ENCODE peak calls at places on chromosomes 13 and 19, in six cellular contexts. One of them, this sample, is unnamed.

GRCh38 chr19:812049-812816 is 9.5 kb downstream of the PLPPR3 start:
- DNase-seq in A549: no peak
- DNase-seq in Peyer's patch: no peak
- DNase-seq in fibroblast of pulmonary artery: no peak
- DNase-seq in neural crest cell: no peak
- DNase-seq in astrocyte of the spinal cord: no peak
- DNase-seq in this sample: no peak

GRCh38 chr19:41641879-41642485 is 15.1 kb upstream of the CEACAM4 start:
- DNase-seq in Peyer's patch: peak
- DNase-seq in astrocyte of the spinal cord: peak
- DNase-seq in A549: peak
- DNase-seq in neural crest cell: peak
- DNase-seq in fibroblast of pulmonary artery: peak
- DNase-seq in this sample: peak

GRCh38 chr13:43830481-43830873 is 43.7 kb upstream of the ENOX1 start:
- DNase-seq in A549: peak
- DNase-seq in Peyer's patch: no peak
- DNase-seq in neural crest cell: no peak
- DNase-seq in fibroblast of pulmonary artery: peak
- DNase-seq in astrocyte of the spinal cord: peak
- DNase-seq in this sample: peak

GRCh38 chr19:3019211-3019854 is 9.7 kb downstream of the TLE2 start:
- DNase-seq in neural crest cell: no peak
- DNase-seq in A549: no peak
- DNase-seq in Peyer's patch: no peak
- DNase-seq in astrocyte of the spinal cord: no peak
- DNase-seq in fibroblast of pulmonary artery: no peak
- DNase-seq in this sample: no peak

GRCh38 chr19:4267101-4267900 is 11.8 kb upstream of the SHD start:
- DNase-seq in A549: peak
- DNase-seq in Peyer's patch: peak
- DNase-seq in neural crest cell: peak
- DNase-seq in astrocyte of the spinal cord: peak
- DNase-seq in fibroblast of pulmonary artery: peak
- DNase-seq in this sample: peak

GRCh38 chr19:39247701-39248664 is 673 bp downstream of the IFNL4 start:
- DNase-seq in neural crest cell: no peak
- DNase-seq in fibroblast of pulmonary artery: peak
- DNase-seq in A549: no peak
- DNase-seq in astrocyte of the spinal cord: no peak
- DNase-seq in Peyer's patch: no peak
- DNase-seq in this sample: no peak

GRCh38 chr13:42232671-42233070 is 39.3 kb upstream of the AKAP11 start:
- DNase-seq in Peyer's patch: no peak
- DNase-seq in A549: no peak
- DNase-seq in astrocyte of the spinal cord: no peak
- DNase-seq in neural crest cell: no peak
- DNase-seq in fibroblast of pulmonary artery: no peak
- DNase-seq in this sample: no peak

GRCh38 chr19:55563261-55563690 is 17.4 kb downstream of the ZNF579 start:
- DNase-seq in astrocyte of the spinal cord: no peak
- DNase-seq in fibroblast of pulmonary artery: peak
- DNase-seq in neural crest cell: no peak
- DNase-seq in Peyer's patch: no peak
- DNase-seq in A549: no peak
- DNase-seq in this sample: no peak

GRCh38 chr19:21084343-21084742 is 2.3 kb downstream of the ZNF714 start:
- DNase-seq in Peyer's patch: no peak
- DNase-seq in neural crest cell: no peak
- DNase-seq in astrocyte of the spinal cord: peak
- DNase-seq in A549: no peak
- DNase-seq in fibroblast of pulmonary artery: peak
- DNase-seq in this sample: peak

GRCh38 chr19:32580901-32581703 is at the start of gene PDCD5:
- DNase-seq in fibroblast of pulmonary artery: peak
- DNase-seq in neural crest cell: peak
- DNase-seq in Peyer's patch: peak
- DNase-seq in A549: peak
- DNase-seq in astrocyte of the spinal cord: peak
- DNase-seq in this sample: peak

GRCh38 chr19:41543582-41543981 is 32.4 kb upstream of the CEACAM21 start:
- DNase-seq in astrocyte of the spinal cord: no peak
- DNase-seq in A549: no peak
- DNase-seq in neural crest cell: no peak
- DNase-seq in Peyer's patch: no peak
- DNase-seq in fibroblast of pulmonary artery: no peak
- DNase-seq in this sample: no peak

GRCh38 chr19:53037101-53038097 is 7.1 kb upstream of the ERVV-2 start:
- DNase-seq in A549: no peak
- DNase-seq in astrocyte of the spinal cord: peak
- DNase-seq in neural crest cell: peak
- DNase-seq in fibroblast of pulmonary artery: peak
- DNase-seq in Peyer's patch: no peak
- DNase-seq in this sample: peak

GRCh38 chr13:40336228-40337221 is 329.9 kb downstream of the FOXO1 start:
- DNase-seq in neural crest cell: no peak
- DNase-seq in Peyer's patch: no peak
- DNase-seq in astrocyte of the spinal cord: no peak
- DNase-seq in A549: peak
- DNase-seq in fibroblast of pulmonary artery: no peak
- DNase-seq in this sample: no peak

GRCh38 chr19:39372047-39372802 is 18.7 kb downstream of the PAF1 start:
- DNase-seq in Peyer's patch: no peak
- DNase-seq in astrocyte of the spinal cord: peak
- DNase-seq in fibroblast of pulmonary artery: peak
- DNase-seq in A549: no peak
- DNase-seq in neural crest cell: no peak
- DNase-seq in this sample: no peak

GRCh38 chr13:104034891-104035290 is 968.7 kb upstream of the SLC10A2 start:
- DNase-seq in fibroblast of pulmonary artery: no peak
- DNase-seq in A549: no peak
- DNase-seq in Peyer's patch: no peak
- DNase-seq in neural crest cell: no peak
- DNase-seq in astrocyte of the spinal cord: no peak
- DNase-seq in this sample: peak

GRCh38 chr19:9128171-9128570 is 1.4 kb upstream of the OR7G3 start:
- DNase-seq in neural crest cell: no peak
- DNase-seq in Peyer's patch: no peak
- DNase-seq in fibroblast of pulmonary artery: peak
- DNase-seq in astrocyte of the spinal cord: peak
- DNase-seq in A549: peak
- DNase-seq in this sample: peak

GRCh38 chr19:48509467-48510194 is 2.0 kb downstream of the LMTK3 start:
- DNase-seq in fibroblast of pulmonary artery: peak
- DNase-seq in A549: peak
- DNase-seq in astrocyte of the spinal cord: no peak
- DNase-seq in neural crest cell: no peak
- DNase-seq in Peyer's patch: no peak
- DNase-seq in this sample: no peak

GRCh38 chr19:6730153-6730804 is 7.1 kb downstream of the GPR108 start:
- DNase-seq in fibroblast of pulmonary artery: no peak
- DNase-seq in neural crest cell: no peak
- DNase-seq in Peyer's patch: peak
- DNase-seq in astrocyte of the spinal cord: no peak
- DNase-seq in A549: peak
- DNase-seq in this sample: peak

GRCh38 chr19:1189419-1189818 is 15.4 kb upstream of the SBNO2 start:
- DNase-seq in astrocyte of the spinal cord: no peak
- DNase-seq in A549: peak
- DNase-seq in Peyer's patch: no peak
- DNase-seq in neural crest cell: no peak
- DNase-seq in fibroblast of pulmonary artery: no peak
- DNase-seq in this sample: peak

GRCh38 chr19:8615813-8616596 is 5.5 kb upstream of the ADAMTS10 start:
- DNase-seq in fibroblast of pulmonary artery: peak
- DNase-seq in A549: peak
- DNase-seq in neural crest cell: peak
- DNase-seq in Peyer's patch: no peak
- DNase-seq in astrocyte of the spinal cord: peak
- DNase-seq in this sample: no peak

GRCh38 chr13:52162279-52163101 is 3.1 kb upstream of the NEK3 start:
- DNase-seq in neural crest cell: no peak
- DNase-seq in Peyer's patch: no peak
- DNase-seq in fibroblast of pulmonary artery: peak
- DNase-seq in astrocyte of the spinal cord: peak
- DNase-seq in A549: no peak
- DNase-seq in this sample: no peak

GRCh38 chr19:15014579-15014978 is 34.7 kb upstream of the CASP14 start:
- DNase-seq in fibroblast of pulmonary artery: no peak
- DNase-seq in Peyer's patch: no peak
- DNase-seq in neural crest cell: no peak
- DNase-seq in astrocyte of the spinal cord: no peak
- DNase-seq in A549: no peak
- DNase-seq in this sample: no peak

GRCh38 chr13:110197041-110197440 is 109.9 kb downstream of the COL4A1 start:
- DNase-seq in neural crest cell: no peak
- DNase-seq in A549: no peak
- DNase-seq in fibroblast of pulmonary artery: peak
- DNase-seq in astrocyte of the spinal cord: no peak
- DNase-seq in Peyer's patch: no peak
- DNase-seq in this sample: peak

GRCh38 chr13:110193491-110193890 is 113.5 kb downstream of the COL4A1 start:
- DNase-seq in neural crest cell: no peak
- DNase-seq in Peyer's patch: no peak
- DNase-seq in A549: no peak
- DNase-seq in astrocyte of the spinal cord: no peak
- DNase-seq in fibroblast of pulmonary artery: no peak
- DNase-seq in this sample: no peak

GRCh38 chr13:110194456-110194855 is 112.5 kb downstream of the COL4A1 start:
- DNase-seq in A549: no peak
- DNase-seq in astrocyte of the spinal cord: no peak
- DNase-seq in Peyer's patch: no peak
- DNase-seq in neural crest cell: no peak
- DNase-seq in fibroblast of pulmonary artery: peak
- DNase-seq in this sample: no peak

GRCh38 chr13:110197471-110197870 is 109.5 kb downstream of the COL4A1 start:
- DNase-seq in neural crest cell: no peak
- DNase-seq in astrocyte of the spinal cord: no peak
- DNase-seq in fibroblast of pulmonary artery: no peak
- DNase-seq in Peyer's patch: no peak
- DNase-seq in A549: no peak
- DNase-seq in this sample: no peak

GRCh38 chr13:110195547-110196485 is 111.1 kb downstream of the COL4A1 start:
- DNase-seq in fibroblast of pulmonary artery: no peak
- DNase-seq in A549: no peak
- DNase-seq in neural crest cell: no peak
- DNase-seq in Peyer's patch: no peak
- DNase-seq in astrocyte of the spinal cord: no peak
- DNase-seq in this sample: no peak
- TF ChIP-seq CTCF in fibroblast of pulmonary artery: no peak
- TF ChIP-seq CTCF in A549: no peak
- TF ChIP-seq CTCF in neural crest cell: no peak
- TF ChIP-seq CTCF in Peyer's patch: no peak
- TF ChIP-seq CTCF in astrocyte of the spinal cord: no peak
- TF ChIP-seq CTCF in this sample: no peak

DNA sequence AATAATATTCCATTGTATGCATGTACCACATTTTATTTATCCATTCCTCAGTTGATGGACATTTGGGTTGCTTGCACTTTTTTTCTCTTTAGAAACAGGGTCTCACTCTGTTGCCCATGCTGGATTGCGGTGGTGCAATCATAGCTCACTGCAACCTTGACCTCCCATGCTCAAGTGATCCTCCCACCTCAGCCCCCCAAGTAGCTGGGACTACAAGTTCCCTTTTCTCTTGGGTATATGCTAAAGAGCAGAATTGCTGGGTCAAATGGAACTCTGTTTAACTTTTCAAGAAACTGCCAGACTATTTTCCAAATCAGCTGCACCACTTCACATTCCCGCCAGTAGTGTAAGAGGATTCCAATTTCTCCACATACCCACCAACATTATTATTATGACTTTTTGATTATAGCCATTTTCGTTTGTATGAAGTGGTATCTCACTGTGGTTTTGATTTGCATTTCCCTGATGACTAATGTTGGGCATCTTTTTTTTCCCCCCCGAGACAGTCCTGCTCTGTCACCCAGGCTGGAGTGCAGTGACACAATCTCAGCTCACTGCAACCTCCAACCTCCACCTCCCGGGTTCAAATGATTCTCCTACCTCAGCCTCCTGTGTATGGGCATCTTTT is 7.6 kb upstream of the IPO5 start:
- DNase-seq in neural crest cell: no peak
- DNase-seq in astrocyte of the spinal cord: peak
- DNase-seq in Peyer's patch: no peak
- DNase-seq in A549: no peak
- DNase-seq in fibroblast of pulmonary artery: no peak
- DNase-seq in this sample: peak
- TF ChIP-seq CTCF in neural crest cell: no peak
- TF ChIP-seq CTCF in astrocyte of the spinal cord: no peak
- TF ChIP-seq CTCF in Peyer's patch: no peak
- TF ChIP-seq CTCF in A549: no peak
- TF ChIP-seq CTCF in fibroblast of pulmonary artery: no peak
- TF ChIP-seq CTCF in this sample: no peak

GRCh38 chr19:10207026-10207425 is 12.3 kb upstream of the DNMT1 start:
- DNase-seq in astrocyte of the spinal cord: no peak
- DNase-seq in A549: no peak
- DNase-seq in neural crest cell: no peak
- DNase-seq in Peyer's patch: no peak
- DNase-seq in fibroblast of pulmonary artery: no peak
- DNase-seq in this sample: no peak
- TF ChIP-seq CTCF in astrocyte of the spinal cord: no peak
- TF ChIP-seq CTCF in A549: no peak
- TF ChIP-seq CTCF in neural crest cell: no peak
- TF ChIP-seq CTCF in Peyer's patch: no peak
- TF ChIP-seq CTCF in fibroblast of pulmonary artery: no peak
- TF ChIP-seq CTCF in this sample: no peak

GRCh38 chr19:12736854-12737665 is at the start of gene GET3:
- DNase-seq in A549: peak
- DNase-seq in neural crest cell: peak
- DNase-seq in astrocyte of the spinal cord: peak
- DNase-seq in fibroblast of pulmonary artery: peak
- DNase-seq in Peyer's patch: peak
- DNase-seq in this sample: peak

GRCh38 chr19:12733907-12734214 is 623 bp downstream of the TRIR start:
- DNase-seq in Peyer's patch: no peak
- DNase-seq in fibroblast of pulmonary artery: no peak
- DNase-seq in A549: no peak
- DNase-seq in astrocyte of the spinal cord: no peak
- DNase-seq in neural crest cell: no peak
- DNase-seq in this sample: no peak

GRCh38 chr19:12731337-12731736 is 3.1 kb downstream of the TRIR start:
- DNase-seq in fibroblast of pulmonary artery: no peak
- DNase-seq in astrocyte of the spinal cord: no peak
- DNase-seq in A549: no peak
- DNase-seq in neural crest cell: no peak
- DNase-seq in Peyer's patch: no peak
- DNase-seq in this sample: no peak

GRCh38 chr19:12730054-12730453 is 4.4 kb downstream of the TRIR start:
- DNase-seq in astrocyte of the spinal cord: no peak
- DNase-seq in fibroblast of pulmonary artery: no peak
- DNase-seq in neural crest cell: no peak
- DNase-seq in Peyer's patch: no peak
- DNase-seq in A549: no peak
- DNase-seq in this sample: no peak

GRCh38 chr19:12733369-12733896 is 1.1 kb downstream of the TRIR start:
- DNase-seq in neural crest cell: no peak
- DNase-seq in astrocyte of the spinal cord: no peak
- DNase-seq in Peyer's patch: peak
- DNase-seq in fibroblast of pulmonary artery: peak
- DNase-seq in A549: peak
- DNase-seq in this sample: peak
- TF ChIP-seq CTCF in neural crest cell: peak
- TF ChIP-seq CTCF in astrocyte of the spinal cord: peak
- TF ChIP-seq CTCF in Peyer's patch: no peak
- TF ChIP-seq CTCF in fibroblast of pulmonary artery: peak
- TF ChIP-seq CTCF in A549: peak
- TF ChIP-seq CTCF in this sample: peak

GRCh38 chr19:44777715-44778347 is at the start of gene CBLC:
- DNase-seq in A549: peak
- DNase-seq in astrocyte of the spinal cord: no peak
- DNase-seq in neural crest cell: no peak
- DNase-seq in Peyer's patch: no peak
- DNase-seq in fibroblast of pulmonary artery: no peak
- DNase-seq in this sample: peak
- TF ChIP-seq CTCF in A549: no peak
- TF ChIP-seq CTCF in astrocyte of the spinal cord: peak
- TF ChIP-seq CTCF in neural crest cell: peak
- TF ChIP-seq CTCF in Peyer's patch: peak
- TF ChIP-seq CTCF in fibroblast of pulmonary artery: no peak
- TF ChIP-seq CTCF in this sample: peak